ENCODE peak calls at places on chromosomes 2 and 18, in five cellular contexts. E is CD8-positive, alpha-beta T cell; Z is uterus; I is body of pancreas; L is right cardiac atrium. B is an unnamed sample. For H3K27me3, the result is how much of the 10 kb centered on the place peaks cover.

GRCh38 chr2:240799183-240799740 is 20.8 kb downstream of the KIF1A start:
- DNase-seq in Z (no peak), L (no peak), E (no peak), I (peak), B (no peak)

GRCh38 chr18:38427736-38428135 is 862.1 kb upstream of the CELF4 start:
- DNase-seq in L (no peak), I (no peak), Z (no peak), E (no peak), B (no peak)

GRCh38 chr2:191687867-191688266 is 9.9 kb downstream of the NABP1 start:
- DNase-seq in I (no peak), E (no peak), Z (no peak), L (no peak), B (no peak)

GRCh38 chr18:415627-416612 is 84.6 kb downstream of the COLEC12 start:
- DNase-seq in L (no peak), Z (no peak), I (no peak), E (no peak), B (no peak)

GRCh38 chr2:240919786-240920782 is 13.9 kb downstream of the CROCC2 start:
- DNase-seq in Z (peak), I (peak), E (no peak), L (peak), B (peak)

GRCh38 chr2:204027105-204027504 is 90.5 kb downstream of the ICOS start:
- DNase-seq in I (no peak), Z (no peak), E (no peak), L (no peak), B (peak)

GRCh38 chr2:144942516-144943256 is 422.8 kb upstream of the ZEB2 start:
- DNase-seq in L (no peak), I (no peak), E (no peak), Z (no peak), B (no peak)

GRCh38 chr2:234494361-234495075 is 2.4 kb downstream of the ARL4C start:
- DNase-seq in L (no peak), E (no peak), Z (no peak), I (peak), B (no peak)

GRCh38 chr2:223941579-223942277 is 3.4 kb downstream of the WDFY1 start:
- DNase-seq in E (no peak), Z (no peak), I (no peak), L (no peak), B (no peak)

GRCh38 chr2:204652063-204652462 is 106.8 kb downstream of the PARD3B start:
- DNase-seq in E (no peak), I (no peak), L (no peak), Z (no peak), B (no peak)

GRCh38 chr2:216404010-216404618 is 8.2 kb upstream of the SMARCAL1 start:
- DNase-seq in L (peak), I (peak), Z (no peak), E (no peak), B (peak)

GRCh38 chr2:61421611-61422010 is 49.3 kb downstream of the USP34 start:
- DNase-seq in Z (no peak), L (no peak), E (no peak), I (peak), B (no peak)

GRCh38 chr2:44550571-44550970 is 188.8 kb downstream of the CAMKMT start:
- DNase-seq in Z (no peak), I (no peak), L (no peak), E (no peak), B (no peak)

GRCh38 chr2:150143087-150143536 is 344.4 kb downstream of the RND3 start:
- DNase-seq in I (no peak), Z (no peak), L (no peak), E (no peak), B (peak)

GRCh38 chr2:142136571-142136970 is 5.8 kb upstream of the LRP1B start:
- DNase-seq in I (no peak), E (no peak), Z (no peak), L (no peak), B (no peak)

GRCh38 chr2:62698653-62699052 is 6.9 kb upstream of the EHBP1 start:
- DNase-seq in L (no peak), I (no peak), Z (no peak), E (no peak), B (no peak)

GRCh38 chr2:206230060-206230890 is 44.2 kb upstream of the ZDBF2 start:
- DNase-seq in L (no peak), I (no peak), E (no peak), Z (no peak), B (peak)

GRCh38 chr2:174013310-174013751 is 48.2 kb upstream of the SP3 start:
- DNase-seq in E (no peak), Z (peak), L (peak), I (peak), B (no peak)

GRCh38 chr2:47808614-47809013 is 25.7 kb downstream of the MSH6 start:
- DNase-seq in E (no peak), Z (no peak), L (no peak), I (no peak), B (no peak)

GRCh38 chr2:113175736-113176695 is 2.2 kb downstream of the PSD4 start:
- DNase-seq in I (no peak), Z (no peak), E (no peak), L (no peak), B (no peak)

GRCh38 chr2:55027226-55027625 is 23.0 kb downstream of the RTN4 start:
- DNase-seq in E (no peak), Z (no peak), L (no peak), I (no peak), B (no peak)

GRCh38 chr18:44589709-44590108 is 91.0 kb upstream of the SETBP1 start:
- DNase-seq in Z (no peak), L (no peak), E (no peak), I (no peak), B (no peak)

GRCh38 chr2:19893520-19894134 is 8.2 kb downstream of the TTC32 start:
- DNase-seq in E (no peak), I (no peak), L (no peak), Z (no peak), B (no peak)

GRCh38 chr2:563512-563911 is 113.7 kb downstream of the TMEM18 start:
- DNase-seq in I (no peak), Z (no peak), E (no peak), L (no peak), B (no peak)

GRCh38 chr2:112229365-112229764 is 25.5 kb downstream of the ZC3H8 start:
- DNase-seq in Z (no peak), I (peak), L (no peak), E (no peak), B (peak)

GRCh38 chr2:46050027-46050426 is 247.2 kb upstream of the EPAS1 start:
- DNase-seq in I (no peak), L (no peak), E (no peak), Z (no peak), B (no peak)

GRCh38 chr18:8882632-8883408 is 177.5 kb downstream of the MTCL1 start:
- DNase-seq in E (no peak), L (no peak), I (no peak), Z (no peak), B (peak)

GRCh38 chr2:25322313-25322712 is 19.4 kb downstream of the DNMT3A start:
- DNase-seq in I (no peak), Z (no peak), E (no peak), L (peak), B (peak)

GRCh38 chr18:37567061-37567993 is 1.7 kb upstream of the CELF4 start:
- DNase-seq in Z (no peak), I (no peak), L (no peak), E (no peak), B (no peak)

GRCh38 chr18:59787998-59788875 is 91.0 kb upstream of the CCBE1 start:
- DNase-seq in L (no peak), Z (no peak), E (no peak), I (no peak), B (no peak)

GRCh38 chr18:75201936-75202335 is 7.0 kb downstream of the PTGR3 start:
- DNase-seq in Z (no peak), L (no peak), E (no peak), I (peak), B (peak)

GRCh38 chr18:75204262-75204977 is 4.5 kb downstream of the PTGR3 start:
- DNase-seq in E (no peak), I (no peak), L (peak), Z (no peak), B (no peak)

GRCh38 chr18:75202976-75203375 is 6.0 kb downstream of the PTGR3 start:
- DNase-seq in Z (no peak), L (no peak), I (no peak), E (no peak), B (no peak)

GRCh38 chr18:75204978-75205759 is 3.8 kb downstream of the PTGR3 start:
- DNase-seq in I (no peak), L (no peak), E (no peak), Z (no peak), B (no peak)

DNA sequence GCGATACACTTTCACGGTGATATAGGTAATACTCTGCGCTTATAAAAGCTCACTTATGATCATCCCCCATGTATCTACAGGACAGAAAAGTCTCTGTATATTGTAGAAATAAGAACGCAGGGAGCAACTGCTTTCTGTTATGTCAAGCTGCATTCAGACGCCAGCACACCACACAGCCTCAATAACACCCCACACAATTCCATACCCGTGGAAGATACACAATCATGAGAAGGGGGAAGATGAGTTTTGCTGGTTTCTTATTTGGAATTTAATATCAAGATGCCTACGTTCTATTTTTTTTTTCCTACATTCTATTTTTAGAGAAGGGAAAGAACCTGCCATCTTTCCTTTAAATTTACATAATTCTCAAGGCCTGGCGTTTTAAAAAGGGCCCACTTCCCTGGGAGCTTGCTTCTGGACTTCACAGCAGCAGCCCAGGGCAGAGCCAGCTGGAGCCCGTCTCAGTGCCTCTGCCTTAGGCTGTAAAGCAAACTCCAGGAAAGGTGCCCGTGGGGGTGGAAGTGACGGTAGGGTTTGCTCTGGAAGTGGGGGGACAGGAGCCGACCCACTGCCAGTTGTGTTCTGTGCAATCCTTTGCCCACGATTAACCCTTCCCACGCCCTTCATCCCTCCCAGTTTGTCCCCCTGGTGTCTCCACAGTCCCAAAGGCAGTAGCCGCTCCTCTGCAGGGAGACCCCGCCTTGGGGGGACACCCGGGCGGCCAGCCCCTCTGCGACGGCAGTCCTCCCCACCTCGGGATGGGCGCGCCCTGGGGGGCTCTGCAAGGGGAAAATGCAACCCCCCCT is 5.3 kb downstream of the PTGR3 start:
- DNase-seq in I (peak), Z (no peak), L (peak), E (no peak), B (no peak)
- H3K27me3 ChIP-seq in I (under half), Z (under half), L (under half), E (under half), B (under half)

GRCh38 chr2:184735611-184736010 is 137.3 kb downstream of the ZNF804A start:
- DNase-seq in E (no peak), L (no peak), I (no peak), Z (no peak), B (no peak)
- H3K27me3 ChIP-seq in E (under half), L (under half), I (under half), Z (under half), B (under half)

GRCh38 chr2:148896116-148896515 is 21.1 kb downstream of the KIF5C start:
- DNase-seq in Z (no peak), I (no peak), L (no peak), E (no peak), B (no peak)
- H3K27me3 ChIP-seq in Z (under half), I (under half), L (under half), E (under half), B (under half)

GRCh38 chr2:120571015-120571728 is 164.5 kb upstream of the GLI2 start:
- DNase-seq in I (no peak), E (no peak), Z (no peak), L (peak), B (no peak)
- H3K27me3 ChIP-seq in I (under half), E (under half), Z (under half), L (under half), B (under half)

DNA sequence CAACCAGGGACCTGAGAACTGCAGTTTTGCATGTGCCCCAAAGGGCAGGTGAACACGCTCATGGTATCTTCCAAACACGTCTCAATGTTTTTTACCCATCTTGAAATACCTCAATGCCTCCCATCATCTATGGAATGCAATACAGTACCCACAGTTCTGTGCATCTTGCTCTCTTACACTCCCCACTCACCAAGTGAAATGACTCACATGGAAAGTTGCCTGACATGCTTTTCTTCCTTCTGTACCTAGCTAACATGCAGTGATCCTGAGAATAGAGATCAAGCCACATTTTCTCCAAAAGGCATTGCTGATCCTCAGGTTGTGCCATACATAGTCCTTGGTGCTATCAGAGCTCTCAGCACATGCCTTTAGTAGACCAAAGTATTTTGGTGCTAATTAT is 373.9 kb downstream of the GPD2 start:
- DNase-seq in Z (no peak), L (no peak), E (no peak), I (no peak), B (no peak)
- H3K27me3 ChIP-seq in Z (under half), L (under half), E (under half), I (under half), B (under half)

GRCh38 chr2:232460171-232460570 is 4.2 kb downstream of the ALPI start:
- DNase-seq in Z (no peak), L (no peak), E (no peak), I (no peak), B (no peak)

GRCh38 chr2:232458051-232458660 is 2.2 kb downstream of the ALPI start:
- DNase-seq in Z (no peak), E (no peak), I (no peak), L (no peak), B (no peak)

GRCh38 chr2:232457121-232458011 is 1.4 kb downstream of the ALPI start:
- DNase-seq in Z (no peak), I (no peak), E (no peak), L (no peak), B (no peak)

GRCh38 chr2:232459419-232460035 is 3.6 kb downstream of the ALPI start:
- DNase-seq in Z (no peak), I (no peak), E (no peak), L (no peak), B (no peak)

DNA sequence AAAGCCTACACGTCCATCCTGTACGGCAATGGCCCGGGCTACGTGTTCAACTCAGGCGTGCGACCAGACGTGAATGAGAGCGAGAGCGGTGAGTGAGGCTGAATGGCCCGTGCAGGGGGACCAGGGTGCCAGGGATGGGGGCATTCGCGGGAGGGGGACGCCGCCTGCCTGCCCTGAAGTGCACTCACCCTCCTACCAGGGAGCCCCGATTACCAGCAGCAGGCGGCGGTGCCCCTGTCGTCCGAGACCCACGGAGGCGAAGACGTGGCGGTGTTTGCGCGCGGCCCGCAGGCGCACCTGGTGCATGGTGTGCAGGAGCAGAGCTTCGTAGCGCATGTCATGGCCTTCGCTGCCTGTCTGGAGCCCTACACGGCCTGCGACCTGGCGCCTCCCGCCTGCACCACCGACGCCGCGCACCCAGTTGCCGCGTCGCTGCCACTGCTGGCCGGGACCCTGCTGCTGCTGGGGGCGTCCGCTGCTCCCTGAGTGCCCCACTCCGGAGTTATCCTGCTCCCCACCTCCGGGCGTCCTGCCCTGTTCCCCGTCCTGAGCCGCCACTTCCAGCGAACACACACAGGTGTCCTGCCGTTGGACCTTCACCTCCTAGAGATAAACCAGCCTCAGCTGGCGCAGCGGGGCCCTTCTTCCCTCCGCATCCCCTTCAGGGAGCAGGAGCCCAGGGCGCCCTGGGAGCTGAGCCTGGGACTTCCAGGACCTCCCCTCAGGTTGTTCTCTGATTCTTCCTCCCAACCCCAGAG is 2.9 kb downstream of the ALPI start:
- DNase-seq in L (no peak), E (no peak), I (no peak), Z (no peak), B (no peak)
- H3K27me3 ChIP-seq in L (under half), E (under half), I (under half), Z (under half), B (under half)

DNA sequence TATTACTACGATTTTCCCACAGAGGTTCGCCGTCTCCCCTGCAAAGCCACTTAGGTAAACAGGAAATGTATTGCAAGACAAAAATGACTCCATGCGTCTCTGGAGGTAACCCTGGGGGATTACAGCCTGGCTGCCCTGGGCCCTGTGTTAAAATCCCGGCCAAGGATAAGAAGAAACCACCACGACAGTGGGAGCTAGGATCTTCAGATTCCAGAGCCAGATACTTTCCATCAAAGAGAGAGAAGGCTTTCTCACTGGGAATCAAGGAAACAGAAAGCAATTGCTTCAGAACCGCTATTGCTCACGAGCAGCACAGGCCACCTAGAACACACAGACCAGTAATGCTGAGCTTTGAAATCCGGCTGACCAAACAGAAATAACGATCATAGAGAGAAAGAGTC is 97.9 kb upstream of the ZNF516 start:
- DNase-seq in L (no peak), I (no peak), Z (no peak), E (no peak), B (no peak)
- H3K27me3 ChIP-seq in L (under half), I (under half), Z (under half), E (under half), B (under half)

GRCh38 chr2:26582890-26583289 is 58.3 kb downstream of the CIB4 start:
- DNase-seq in Z (no peak), I (no peak), L (no peak), E (no peak), B (no peak)

GRCh38 chr2:26581991-26582842 is 58.9 kb downstream of the CIB4 start:
- DNase-seq in I (no peak), Z (no peak), L (no peak), E (no peak), B (no peak)

GRCh38 chr2:26580751-26581150 is 60.4 kb downstream of the CIB4 start:
- DNase-seq in L (no peak), E (no peak), I (no peak), Z (no peak), B (no peak)

GRCh38 chr2:26580151-26580550 is 61.0 kb downstream of the CIB4 start:
- DNase-seq in E (no peak), L (no peak), Z (no peak), I (no peak), B (no peak)

DNA sequence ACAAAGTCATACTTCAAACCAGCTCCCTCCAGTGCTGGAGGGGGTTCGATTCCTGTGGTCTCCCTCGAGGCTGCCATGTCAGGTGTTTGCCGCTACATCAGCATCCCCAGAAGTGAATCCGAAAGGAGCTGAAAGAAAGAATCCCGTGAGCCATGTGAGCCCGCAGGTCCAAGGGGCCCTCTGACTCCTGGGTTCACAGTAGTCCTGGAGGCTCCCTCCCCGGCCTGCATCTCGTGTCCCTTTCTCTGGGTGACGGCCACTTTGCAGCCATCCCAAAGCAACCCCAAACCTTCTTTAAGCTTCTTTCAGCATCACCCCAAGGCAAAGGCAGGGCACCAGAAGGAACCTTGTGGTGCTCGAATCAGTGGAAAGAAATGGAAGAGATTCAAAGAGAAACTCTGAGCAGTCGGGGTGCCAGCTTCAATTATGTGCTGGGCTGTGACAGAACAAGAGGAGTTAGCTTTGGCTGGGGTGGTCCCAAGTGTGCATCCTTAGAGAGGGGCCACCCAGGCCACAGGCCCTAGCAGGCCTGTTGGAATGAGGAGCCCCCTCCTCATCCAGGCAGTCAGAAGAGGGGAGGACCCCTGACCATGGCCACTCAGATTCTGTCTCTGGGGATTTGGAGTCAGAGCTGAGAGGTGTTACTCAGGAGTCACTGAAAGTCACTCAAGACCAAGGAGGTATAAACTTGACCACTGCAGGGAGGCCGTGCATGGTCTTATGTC is 59.7 kb downstream of the CIB4 start:
- DNase-seq in I (no peak), E (no peak), L (no peak), Z (no peak), B (no peak)
- H3K27me3 ChIP-seq in I (under half), E (under half), L (under half), Z (under half), B (half or more)

GRCh38 chr2:118855451-118856279 is 8.2 kb upstream of the EN1 start:
- DNase-seq in I (peak), L (peak), Z (peak), E (peak), B (peak)
- H3K27me3 ChIP-seq in I (half or more), L (under half), Z (under half), E (under half), B (under half)